ENCODE peak calls at places on chromosomes 1 and 21, in six cellular contexts. One of them, this sample, is unnamed. For H3K9me3, the result is how much of the 10 kb centered on the place peaks cover.

GRCh38 chr1:234971586-234972297 is 156.9 kb downstream of the TOMM20 start:
- DNase-seq in keratinocyte: no peak
- DNase-seq in A549: no peak
- DNase-seq in tibial nerve: no peak
- DNase-seq in fibroblast of lung: no peak
- DNase-seq in right cardiac atrium: no peak
- DNase-seq in this sample: no peak

GRCh38 chr21:38671716-38672115 is 134.0 kb upstream of the ETS2 start:
- DNase-seq in keratinocyte: no peak
- DNase-seq in A549: no peak
- DNase-seq in right cardiac atrium: no peak
- DNase-seq in fibroblast of lung: peak
- DNase-seq in tibial nerve: no peak
- DNase-seq in this sample: no peak

GRCh38 chr1:115165776-115166175 is 76.5 kb upstream of the TSPAN2 start:
- DNase-seq in tibial nerve: no peak
- DNase-seq in keratinocyte: no peak
- DNase-seq in right cardiac atrium: no peak
- DNase-seq in A549: no peak
- DNase-seq in fibroblast of lung: no peak
- DNase-seq in this sample: no peak

GRCh38 chr1:228083871-228084278 is 1.4 kb downstream of the ARF1 start:
- DNase-seq in tibial nerve: no peak
- DNase-seq in right cardiac atrium: no peak
- DNase-seq in keratinocyte: no peak
- DNase-seq in A549: no peak
- DNase-seq in fibroblast of lung: peak
- DNase-seq in this sample: no peak

GRCh38 chr1:27650527-27651175 is 15.7 kb upstream of the FGR start:
- DNase-seq in fibroblast of lung: peak
- DNase-seq in right cardiac atrium: no peak
- DNase-seq in tibial nerve: no peak
- DNase-seq in keratinocyte: no peak
- DNase-seq in A549: no peak
- DNase-seq in this sample: no peak

GRCh38 chr1:221839794-221840395 is 98.0 kb upstream of the DUSP10 start:
- DNase-seq in right cardiac atrium: peak
- DNase-seq in keratinocyte: peak
- DNase-seq in tibial nerve: no peak
- DNase-seq in fibroblast of lung: peak
- DNase-seq in A549: peak
- DNase-seq in this sample: peak

GRCh38 chr1:42930178-42931107 is 28.2 kb downstream of the SLC2A1 start:
- DNase-seq in tibial nerve: no peak
- DNase-seq in A549: no peak
- DNase-seq in right cardiac atrium: no peak
- DNase-seq in keratinocyte: no peak
- DNase-seq in fibroblast of lung: no peak
- DNase-seq in this sample: no peak

GRCh38 chr1:18854331-18855025 is 5.0 kb downstream of the TAS1R2 start:
- DNase-seq in right cardiac atrium: no peak
- DNase-seq in tibial nerve: no peak
- DNase-seq in fibroblast of lung: no peak
- DNase-seq in A549: no peak
- DNase-seq in keratinocyte: no peak
- DNase-seq in this sample: no peak

GRCh38 chr1:8746554-8746953 is 70.9 kb downstream of the RERE start:
- DNase-seq in keratinocyte: no peak
- DNase-seq in tibial nerve: no peak
- DNase-seq in fibroblast of lung: peak
- DNase-seq in right cardiac atrium: no peak
- DNase-seq in A549: no peak
- DNase-seq in this sample: no peak

GRCh38 chr1:203506821-203507220 is 12.9 kb downstream of the OPTC start:
- DNase-seq in keratinocyte: no peak
- DNase-seq in right cardiac atrium: no peak
- DNase-seq in tibial nerve: no peak
- DNase-seq in fibroblast of lung: no peak
- DNase-seq in A549: no peak
- DNase-seq in this sample: no peak

GRCh38 chr1:22184892-22185612 is 42.2 kb upstream of the WNT4 start:
- DNase-seq in fibroblast of lung: peak
- DNase-seq in right cardiac atrium: no peak
- DNase-seq in keratinocyte: no peak
- DNase-seq in tibial nerve: no peak
- DNase-seq in A549: peak
- DNase-seq in this sample: no peak

GRCh38 chr1:174789399-174789798 is 210.3 kb upstream of the CACYBP start:
- DNase-seq in tibial nerve: no peak
- DNase-seq in fibroblast of lung: peak
- DNase-seq in keratinocyte: no peak
- DNase-seq in A549: no peak
- DNase-seq in right cardiac atrium: no peak
- DNase-seq in this sample: no peak

GRCh38 chr1:68975534-68975933 is 478.7 kb upstream of the DEPDC1 start:
- DNase-seq in keratinocyte: no peak
- DNase-seq in A549: no peak
- DNase-seq in right cardiac atrium: no peak
- DNase-seq in fibroblast of lung: peak
- DNase-seq in tibial nerve: no peak
- DNase-seq in this sample: no peak

GRCh38 chr1:68977211-68977610 is 480.3 kb upstream of the DEPDC1 start:
- DNase-seq in right cardiac atrium: no peak
- DNase-seq in tibial nerve: no peak
- DNase-seq in fibroblast of lung: no peak
- DNase-seq in A549: no peak
- DNase-seq in keratinocyte: no peak
- DNase-seq in this sample: no peak

GRCh38 chr1:68974447-68974846 is 477.6 kb upstream of the DEPDC1 start:
- DNase-seq in tibial nerve: no peak
- DNase-seq in fibroblast of lung: no peak
- DNase-seq in right cardiac atrium: peak
- DNase-seq in A549: no peak
- DNase-seq in keratinocyte: no peak
- DNase-seq in this sample: no peak

GRCh38 chr1:68970571-68970970 is 473.7 kb upstream of the DEPDC1 start:
- DNase-seq in tibial nerve: no peak
- DNase-seq in A549: no peak
- DNase-seq in fibroblast of lung: no peak
- DNase-seq in keratinocyte: no peak
- DNase-seq in right cardiac atrium: no peak
- DNase-seq in this sample: no peak

DNA sequence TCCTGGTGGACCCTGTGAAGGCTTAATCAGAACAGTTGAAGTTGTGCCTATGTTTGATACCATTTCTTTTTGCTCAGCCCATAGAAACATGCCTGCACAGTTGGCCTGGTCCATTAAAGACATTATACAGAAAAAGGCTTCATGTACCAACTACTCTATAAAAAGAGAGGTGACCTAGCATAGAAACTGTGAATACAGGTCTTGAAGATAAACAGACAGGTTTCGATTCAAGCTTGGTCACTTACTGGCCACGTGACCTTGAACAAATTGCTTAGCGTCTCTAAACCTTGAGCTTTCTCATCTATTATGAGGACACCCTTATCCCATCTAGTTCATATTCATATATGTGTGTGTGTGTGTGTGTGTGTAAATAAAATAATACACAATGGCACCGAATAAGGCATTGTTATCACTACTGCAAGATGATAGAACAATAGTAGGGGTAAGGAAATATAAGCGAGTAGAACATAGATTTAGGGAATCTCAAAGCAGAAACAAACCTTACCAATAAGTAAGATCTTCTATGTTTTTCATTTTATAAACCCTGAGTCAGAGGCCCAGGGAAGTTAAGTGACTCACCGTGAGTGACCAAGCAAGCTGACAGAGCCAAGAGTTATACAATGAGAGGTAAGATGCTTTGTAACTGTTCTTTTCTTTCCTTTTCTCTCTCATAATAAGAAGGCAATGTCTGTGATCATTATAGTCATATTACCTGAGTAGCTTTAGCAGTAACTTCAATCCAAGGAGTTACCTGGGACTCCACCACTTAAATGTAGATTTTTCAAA is 476.8 kb upstream of the DEPDC1 start:
- DNase-seq in right cardiac atrium: no peak
- DNase-seq in tibial nerve: no peak
- DNase-seq in A549: no peak
- DNase-seq in keratinocyte: no peak
- DNase-seq in fibroblast of lung: peak
- DNase-seq in this sample: no peak
- H3K9me3 ChIP-seq in right cardiac atrium: under half
- H3K9me3 ChIP-seq in tibial nerve: under half
- H3K9me3 ChIP-seq in A549: under half
- H3K9me3 ChIP-seq in keratinocyte: under half
- H3K9me3 ChIP-seq in fibroblast of lung: under half
- H3K9me3 ChIP-seq in this sample: under half

GRCh38 chr1:152165291-152166077 is 6.5 kb upstream of the RPTN start:
- DNase-seq in tibial nerve: no peak
- DNase-seq in A549: no peak
- DNase-seq in fibroblast of lung: no peak
- DNase-seq in right cardiac atrium: no peak
- DNase-seq in keratinocyte: no peak
- DNase-seq in this sample: no peak
- H3K9me3 ChIP-seq in tibial nerve: under half
- H3K9me3 ChIP-seq in A549: under half
- H3K9me3 ChIP-seq in fibroblast of lung: under half
- H3K9me3 ChIP-seq in right cardiac atrium: under half
- H3K9me3 ChIP-seq in keratinocyte: under half
- H3K9me3 ChIP-seq in this sample: under half

GRCh38 chr21:34766862-34767261 is 98.1 kb downstream of the CLIC6 start:
- DNase-seq in keratinocyte: no peak
- DNase-seq in tibial nerve: no peak
- DNase-seq in A549: no peak
- DNase-seq in fibroblast of lung: no peak
- DNase-seq in right cardiac atrium: no peak
- DNase-seq in this sample: no peak
- H3K9me3 ChIP-seq in keratinocyte: under half
- H3K9me3 ChIP-seq in tibial nerve: under half
- H3K9me3 ChIP-seq in A549: under half
- H3K9me3 ChIP-seq in fibroblast of lung: under half
- H3K9me3 ChIP-seq in right cardiac atrium: under half
- H3K9me3 ChIP-seq in this sample: under half

GRCh38 chr1:153733970-153734369 is 6.1 kb downstream of the INTS3 start:
- DNase-seq in fibroblast of lung: no peak
- DNase-seq in A549: no peak
- DNase-seq in keratinocyte: no peak
- DNase-seq in tibial nerve: no peak
- DNase-seq in right cardiac atrium: no peak
- DNase-seq in this sample: no peak

GRCh38 chr1:153735090-153735420 is 7.2 kb downstream of the INTS3 start:
- DNase-seq in keratinocyte: no peak
- DNase-seq in tibial nerve: no peak
- DNase-seq in right cardiac atrium: no peak
- DNase-seq in fibroblast of lung: no peak
- DNase-seq in A549: no peak
- DNase-seq in this sample: no peak

GRCh38 chr1:153730468-153730988 is 2.7 kb downstream of the INTS3 start:
- DNase-seq in keratinocyte: no peak
- DNase-seq in fibroblast of lung: no peak
- DNase-seq in tibial nerve: no peak
- DNase-seq in A549: no peak
- DNase-seq in right cardiac atrium: no peak
- DNase-seq in this sample: no peak

GRCh38 chr1:153734380-153735089 is 6.7 kb downstream of the INTS3 start:
- DNase-seq in right cardiac atrium: no peak
- DNase-seq in tibial nerve: no peak
- DNase-seq in A549: no peak
- DNase-seq in fibroblast of lung: no peak
- DNase-seq in keratinocyte: no peak
- DNase-seq in this sample: no peak
- H3K9me3 ChIP-seq in right cardiac atrium: under half
- H3K9me3 ChIP-seq in tibial nerve: under half
- H3K9me3 ChIP-seq in A549: under half
- H3K9me3 ChIP-seq in fibroblast of lung: under half
- H3K9me3 ChIP-seq in keratinocyte: under half
- H3K9me3 ChIP-seq in this sample: under half

GRCh38 chr1:83836543-83836942 is 162.4 kb downstream of the TTLL7 start:
- DNase-seq in tibial nerve: no peak
- DNase-seq in fibroblast of lung: no peak
- DNase-seq in right cardiac atrium: no peak
- DNase-seq in A549: no peak
- DNase-seq in keratinocyte: no peak
- DNase-seq in this sample: no peak
- H3K9me3 ChIP-seq in tibial nerve: under half
- H3K9me3 ChIP-seq in fibroblast of lung: under half
- H3K9me3 ChIP-seq in right cardiac atrium: under half
- H3K9me3 ChIP-seq in A549: under half
- H3K9me3 ChIP-seq in keratinocyte: under half
- H3K9me3 ChIP-seq in this sample: under half

GRCh38 chr21:27771938-27772505 is 805.1 kb upstream of the ADAMTS5 start:
- DNase-seq in right cardiac atrium: no peak
- DNase-seq in fibroblast of lung: no peak
- DNase-seq in tibial nerve: no peak
- DNase-seq in A549: no peak
- DNase-seq in keratinocyte: no peak
- DNase-seq in this sample: no peak

GRCh38 chr21:27772816-27773215 is 805.9 kb upstream of the ADAMTS5 start:
- DNase-seq in A549: no peak
- DNase-seq in fibroblast of lung: no peak
- DNase-seq in right cardiac atrium: no peak
- DNase-seq in tibial nerve: no peak
- DNase-seq in keratinocyte: no peak
- DNase-seq in this sample: no peak

GRCh38 chr21:27764056-27764455 is 797.2 kb upstream of the ADAMTS5 start:
- DNase-seq in right cardiac atrium: no peak
- DNase-seq in tibial nerve: no peak
- DNase-seq in keratinocyte: no peak
- DNase-seq in fibroblast of lung: no peak
- DNase-seq in A549: no peak
- DNase-seq in this sample: no peak

GRCh38 chr21:27769763-27770162 is 802.9 kb upstream of the ADAMTS5 start:
- DNase-seq in keratinocyte: no peak
- DNase-seq in tibial nerve: no peak
- DNase-seq in right cardiac atrium: no peak
- DNase-seq in A549: no peak
- DNase-seq in fibroblast of lung: no peak
- DNase-seq in this sample: no peak
- H3K9me3 ChIP-seq in keratinocyte: under half
- H3K9me3 ChIP-seq in tibial nerve: under half
- H3K9me3 ChIP-seq in right cardiac atrium: under half
- H3K9me3 ChIP-seq in A549: under half
- H3K9me3 ChIP-seq in fibroblast of lung: under half
- H3K9me3 ChIP-seq in this sample: under half